ENCODE peak calls at places on chromosomes 3 and 15, in six cellular contexts. S is NCI-H1694, I is mucosa of descending colon, V is Panc1, M is progenitor cell of endocrine pancreas, F is hypothalamus. D is an unnamed sample.

GRCh38 chr3:38702231-38702630 is 52.7 kb upstream of the SCN5A start:
- DNase-seq in M (no peak), S (no peak), F (no peak), V (no peak), I (no peak), D (no peak)

GRCh38 chr3:89264037-89264560 is 156.7 kb downstream of the EPHA3 start:
- DNase-seq in S (no peak), F (no peak), V (no peak), M (no peak), I (no peak), D (no peak)

GRCh38 chr3:78645628-78646310 is 1122.0 kb downstream of the ROBO1 start:
- DNase-seq in S (peak), I (no peak), M (no peak), F (no peak), V (peak), D (peak)

GRCh38 chr3:9398715-9399708 is 1.6 kb downstream of the SETD5 start:
- DNase-seq in I (no peak), V (no peak), F (no peak), M (no peak), S (no peak), D (peak)

GRCh38 chr3:53350652-53351051 is 3.3 kb upstream of the DCP1A start:
- DNase-seq in F (no peak), M (no peak), S (no peak), I (no peak), V (no peak), D (peak)

GRCh38 chr15:85813234-85813633 is 18.5 kb upstream of the KLHL25 start:
- DNase-seq in S (no peak), V (no peak), F (no peak), I (no peak), M (no peak), D (no peak)

GRCh38 chr3:154428369-154429206 is 1.4 kb downstream of the GPR149 start:
- DNase-seq in S (no peak), F (no peak), V (no peak), I (no peak), M (peak), D (no peak)

GRCh38 chr3:42157915-42158538 is 66.9 kb downstream of the TRAK1 start:
- DNase-seq in F (no peak), S (no peak), V (no peak), M (no peak), I (no peak), D (peak)

GRCh38 chr3:44414517-44415090 is 62.9 kb downstream of the ZNF445 start:
- DNase-seq in V (no peak), I (no peak), M (no peak), F (no peak), S (no peak), D (no peak)

GRCh38 chr3:90062018-90062417 is 954.6 kb downstream of the EPHA3 start:
- DNase-seq in F (no peak), V (no peak), S (no peak), I (no peak), M (no peak), D (no peak)